ENCODE peak calls at places on chromosomes 16 and 17, in five cellular contexts. Y is Panc1, C is right atrium auricular region, M is suprapubic skin, T is GM23338. A is an unnamed sample.

GRCh38 chr17:2954898-2955445 is 108.4 kb downstream of the OR1D5 start:
- DNase-seq in Y (peak), T (no peak), C (no peak), M (no peak), A (no peak)

GRCh38 chr17:79633937-79634813 is 23.3 kb upstream of the RBFOX3 start:
- DNase-seq in M (peak), T (no peak), C (peak), Y (no peak), A (no peak)

GRCh38 chr16:27195941-27196595 is 7.3 kb upstream of the KDM8 start:
- DNase-seq in C (no peak), T (no peak), Y (no peak), M (no peak), A (no peak)

GRCh38 chr16:85553436-85554113 is 59.5 kb upstream of the GSE1 start:
- DNase-seq in C (no peak), T (peak), Y (no peak), M (no peak), A (no peak)

GRCh38 chr17:61452301-61453290 is at the start of gene TBX4:
- DNase-seq in C (peak), M (peak), Y (no peak), T (peak), A (no peak)

GRCh38 chr17:78241277-78242023 is 10.0 kb downstream of the TMEM235 start:
- DNase-seq in Y (no peak), T (peak), M (no peak), C (no peak), A (no peak)

GRCh38 chr16:2814757-2815298 is 2.2 kb upstream of the PRSS21 start:
- DNase-seq in M (peak), T (no peak), C (no peak), Y (no peak), A (no peak)

GRCh38 chr17:30244853-30245385 is 9.4 kb upstream of the SLC6A4 start:
- DNase-seq in M (no peak), Y (no peak), T (no peak), C (no peak), A (no peak)

GRCh38 chr17:7932949-7933348 is 943 bp downstream of the CNTROB start:
- DNase-seq in Y (no peak), T (peak), M (no peak), C (peak), A (no peak)

GRCh38 chr17:3770471-3770870 is 30.5 kb downstream of the ITGAE start:
- DNase-seq in C (no peak), Y (no peak), M (no peak), T (no peak), A (no peak)

GRCh38 chr17:82647593-82648164 is 565 bp downstream of the WDR45B start:
- DNase-seq in Y (no peak), C (no peak), T (peak), M (peak), A (no peak)

GRCh38 chr16:72827907-72828306 is 220.0 kb downstream of the ZFHX3 start:
- DNase-seq in M (no peak), T (no peak), Y (no peak), C (no peak), A (no peak)

GRCh38 chr17:51319186-51319585 is 58.8 kb downstream of the UTP18 start:
- DNase-seq in C (no peak), M (no peak), Y (no peak), T (no peak), A (no peak)

GRCh38 chr16:54241525-54241924 is 45.1 kb downstream of the IRX3 start:
- DNase-seq in M (no peak), Y (no peak), T (peak), C (no peak), A (no peak)

DNA sequence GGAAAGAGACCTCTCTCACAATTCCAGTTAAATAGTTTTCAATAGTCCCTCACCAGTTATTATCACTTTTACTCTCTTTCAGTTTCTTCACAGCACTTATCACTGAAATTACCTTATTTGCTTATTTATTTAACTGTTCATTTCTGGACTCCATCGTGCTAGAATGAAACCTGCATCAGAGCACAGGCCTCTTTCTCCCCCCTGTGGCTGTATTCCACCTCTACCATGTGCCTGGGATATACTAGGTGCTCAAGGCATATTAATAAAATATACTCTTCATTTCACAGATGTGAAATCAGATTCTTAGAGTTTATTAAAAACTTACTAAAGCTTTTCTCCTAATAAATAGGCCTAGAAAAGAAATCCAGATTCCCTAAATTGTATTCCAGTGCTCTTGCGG is 308.9 kb upstream of the MON1B start:
- DNase-seq in M (no peak), C (no peak), T (no peak), Y (no peak), A (no peak)
- TF ChIP-seq CTCF in M (no peak), C (no peak), T (peak), Y (peak), A (no peak)

GRCh38 chr17:67392111-67392510 is 15.0 kb downstream of the PITPNC1 start:
- DNase-seq in T (no peak), C (no peak), M (no peak), Y (no peak), A (no peak)

GRCh38 chr17:67393809-67394418 is 16.8 kb downstream of the PITPNC1 start:
- DNase-seq in T (no peak), C (no peak), M (no peak), Y (no peak), A (no peak)

GRCh38 chr17:67388986-67389385 is 11.9 kb downstream of the PITPNC1 start:
- DNase-seq in C (no peak), Y (no peak), T (no peak), M (no peak), A (no peak)

GRCh38 chr17:67390006-67390645 is 13.0 kb downstream of the PITPNC1 start:
- DNase-seq in Y (peak), C (no peak), M (no peak), T (no peak), A (no peak)

DNA sequence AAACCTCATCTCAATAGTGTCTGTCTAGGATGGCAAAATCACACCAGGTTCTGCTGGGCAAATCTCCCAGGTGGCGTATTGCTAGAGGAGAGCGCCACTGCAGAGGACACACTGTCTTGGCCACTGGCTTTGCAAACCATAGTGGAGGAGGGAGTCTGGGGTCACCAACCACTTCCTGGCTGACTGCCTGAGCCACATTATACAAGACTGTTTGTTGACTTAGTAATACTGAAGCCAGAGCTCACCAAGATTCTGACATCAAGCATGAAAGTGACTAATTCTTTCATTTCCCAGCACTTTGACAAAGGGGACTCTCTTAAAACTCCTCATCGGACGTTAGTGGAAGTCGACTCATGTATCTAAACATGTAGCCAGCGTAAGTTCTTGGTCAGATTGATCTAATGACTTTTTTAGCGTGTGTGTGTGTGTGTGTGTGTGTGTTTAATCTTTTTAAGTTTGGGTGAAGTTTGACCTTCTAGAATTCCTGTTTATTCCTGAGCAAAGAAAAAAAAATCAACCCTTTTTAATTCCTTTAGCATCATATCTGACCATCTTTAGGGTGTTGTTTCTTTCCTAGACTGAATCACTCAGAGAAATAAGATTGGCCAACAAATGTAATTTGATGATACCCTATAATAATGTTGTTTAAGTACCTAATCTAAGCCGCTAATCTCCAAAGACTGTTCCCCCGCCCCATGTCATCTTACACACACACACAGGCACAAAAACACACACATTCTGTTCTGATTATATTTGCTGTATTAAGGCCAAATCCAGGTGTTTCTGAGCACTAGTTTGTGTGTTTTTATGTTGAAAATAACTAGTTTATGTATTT is 13.8 kb downstream of the PITPNC1 start:
- DNase-seq in T (no peak), C (no peak), Y (peak), M (no peak), A (no peak)
- H3K4me3 ChIP-seq in T (no peak), C (no peak), Y (peak), M (no peak), A (peak)

GRCh38 chr16:82456683-82457082 is 170.1 kb upstream of the CDH13 start:
- DNase-seq in C (no peak), M (no peak), Y (peak), T (peak), A (no peak)

GRCh38 chr16:82452002-82452741 is 174.6 kb upstream of the CDH13 start:
- DNase-seq in M (no peak), T (no peak), C (no peak), Y (no peak), A (no peak)

GRCh38 chr16:82454566-82454965 is 172.2 kb upstream of the CDH13 start:
- DNase-seq in T (no peak), M (no peak), C (no peak), Y (no peak), A (no peak)

GRCh38 chr16:82454152-82454551 is 172.6 kb upstream of the CDH13 start:
- DNase-seq in C (no peak), M (no peak), T (no peak), Y (no peak), A (no peak)

GRCh38 chr16:82451449-82451848 is 175.3 kb upstream of the CDH13 start:
- DNase-seq in M (no peak), T (no peak), C (no peak), Y (no peak), A (no peak)
- H3K27ac ChIP-seq in M (no peak), T (no peak), C (no peak), Y (no peak), A (no peak)

GRCh38 chr16:87461466-87461975 is 31.3 kb downstream of the ZCCHC14 start:
- DNase-seq in C (peak), Y (peak), M (peak), T (peak), A (peak)
- TF ChIP-seq CTCF in C (no peak), Y (peak), M (no peak), T (peak), A (no peak)

GRCh38 chr16:66367968-66368891 is 1.7 kb downstream of the CDH5 start:
- DNase-seq in M (no peak), Y (no peak), C (no peak), T (peak), A (no peak)
- H3K4me3 ChIP-seq in M (peak), Y (no peak), C (peak), T (no peak), A (no peak)

DNA sequence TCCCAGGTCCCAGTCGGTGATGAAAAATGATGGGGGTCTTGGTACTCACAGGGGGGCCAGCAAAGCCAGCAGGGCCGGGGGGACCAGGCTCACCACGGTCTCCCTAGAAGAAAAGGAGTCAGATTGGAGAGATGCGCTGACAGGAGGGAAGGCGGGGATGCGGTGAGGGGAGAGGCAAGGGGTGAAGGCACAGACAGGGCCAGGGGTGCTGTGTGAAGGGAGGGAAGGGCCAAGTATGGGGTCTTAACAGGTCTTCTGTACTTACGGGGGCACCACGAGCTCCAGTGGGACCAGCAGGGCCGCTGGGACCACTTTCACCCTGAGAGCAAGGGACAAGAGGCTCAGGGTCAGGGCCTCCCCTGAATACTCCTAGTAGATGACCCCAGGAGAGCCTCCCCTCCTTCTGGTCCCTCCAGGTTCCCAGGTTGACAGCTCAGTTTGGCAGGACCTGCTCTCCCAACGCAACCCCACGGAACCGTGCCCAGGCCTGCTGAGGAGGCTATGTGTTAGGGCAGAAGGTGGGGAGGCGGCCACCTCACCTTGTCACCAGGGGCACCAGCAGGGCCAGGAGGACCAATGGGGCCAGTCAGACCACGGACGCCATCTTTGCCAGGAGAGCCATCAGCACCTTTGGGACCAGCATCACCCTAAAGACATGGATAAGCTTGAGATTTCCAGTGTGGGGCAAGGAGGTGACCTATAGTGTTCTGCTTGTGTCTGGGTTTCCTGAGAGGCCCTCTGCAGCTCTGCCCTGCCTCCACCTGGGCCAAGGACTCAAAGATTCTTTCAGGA is 11.0 kb downstream of the COL1A1 start:
- DNase-seq in C (no peak), M (no peak), Y (no peak), T (no peak), A (no peak)
- H3K27ac ChIP-seq in C (no peak), M (no peak), Y (no peak), T (no peak), A (peak)

GRCh38 chr17:20200016-20200788 is 191.0 kb downstream of the SPECC1 start:
- DNase-seq in Y (no peak), M (no peak), T (no peak), C (no peak), A (no peak)
- TF ChIP-seq CTCF in Y (no peak), M (no peak), T (no peak), C (no peak), A (no peak)

DNA sequence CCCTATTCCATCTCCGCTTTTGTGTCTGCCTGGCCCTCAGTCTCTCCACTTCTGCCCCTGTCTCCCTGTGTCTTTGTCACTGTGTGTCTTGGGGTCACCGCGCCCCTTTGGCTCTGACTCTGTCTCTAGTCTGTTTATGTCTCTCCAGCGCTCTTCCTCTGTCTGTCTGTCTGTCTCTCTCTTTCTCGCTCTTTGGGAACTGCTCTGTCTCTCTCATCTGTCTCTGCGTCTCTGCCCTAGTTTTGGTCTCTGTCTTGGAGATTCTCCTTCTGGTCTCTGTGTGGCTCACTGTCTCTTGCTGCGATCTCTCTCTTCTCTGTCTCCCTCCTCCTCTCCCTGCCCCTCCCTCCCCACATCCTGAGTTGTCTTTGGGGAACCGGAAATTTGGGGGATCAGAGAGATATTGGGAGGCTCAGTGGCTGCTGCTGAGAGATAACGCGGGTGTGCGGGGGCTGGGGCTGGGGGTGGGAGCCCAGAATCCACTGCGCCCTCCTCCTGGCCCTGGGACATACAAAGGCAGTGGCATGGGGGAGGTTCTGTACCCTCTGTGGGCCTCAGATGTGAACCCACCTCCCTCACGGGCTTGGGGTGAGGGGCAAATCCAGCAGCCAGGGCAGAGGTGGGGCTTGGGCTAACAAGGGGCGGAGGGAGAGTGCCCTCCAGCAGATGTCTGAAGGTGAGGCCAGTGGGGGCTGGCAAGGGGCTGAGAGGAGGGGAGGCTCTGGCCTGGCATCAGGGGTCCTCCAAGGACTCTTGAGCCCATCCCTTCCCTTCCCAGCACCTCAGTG is 24.4 kb downstream of the LAT start:
- DNase-seq in Y (no peak), C (no peak), T (no peak), M (no peak), A (no peak)
- H3K4me3 ChIP-seq in Y (no peak), C (no peak), T (no peak), M (no peak), A (no peak)

A was measured in thoracic aorta.